ENCODE peak calls at places on chromosomes 3 and 15, in six cellular contexts. U, N, L, K, W and G are unnamed samples.

GRCh38 chr3:57557088-57557537 is 1.0 kb downstream of the PDE12 start:
- DNase-seq in N (peak; percentile 9), W (no peak), U (peak; percentile 56), L (peak; percentile 49), K (peak; percentile 68), G (peak; percentile 47)

GRCh38 chr3:5282703-5283102 is 95.2 kb downstream of the EDEM1 start:
- DNase-seq in W (no peak), K (no peak), L (no peak), N (no peak), U (no peak), G (no peak)

GRCh38 chr3:119294402-119294888 is 262 bp downstream of the ARHGAP31 start:
- DNase-seq in L (no peak), W (no peak), N (no peak), K (peak; percentile 72), U (no peak), G (no peak)

GRCh38 chr3:17194116-17194515 is 309.4 kb downstream of the PLCL2 start:
- DNase-seq in U (no peak), W (no peak), K (no peak), L (no peak), N (no peak), G (no peak)

GRCh38 chr3:141401584-141402475 is 33.5 kb downstream of the ZBTB38 start:
- DNase-seq in K (peak; percentile 52), N (no peak), L (peak; percentile 52), W (no peak), U (no peak), G (peak; percentile 55)

GRCh38 chr3:41026394-41027177 is 172.7 kb upstream of the CTNNB1 start:
- DNase-seq in W (no peak), N (no peak), U (peak; percentile 65), L (no peak), K (peak; percentile 98), G (peak; percentile 68)

GRCh38 chr15:56978898-56979662 is 60.6 kb downstream of the TCF12 start:
- DNase-seq in N (no peak), U (peak; percentile 71), W (no peak), L (no peak), K (no peak), G (no peak)

GRCh38 chr15:50262533-50262932 is 3.0 kb downstream of the HDC start:
- DNase-seq in U (no peak), N (no peak), K (no peak), L (no peak), W (no peak), G (no peak)

GRCh38 chr3:185216587-185216918 is 37.3 kb downstream of the EHHADH start:
- DNase-seq in N (no peak), U (no peak), K (peak; percentile 2), L (no peak), W (no peak), G (peak; percentile 28)

GRCh38 chr3:185335799-185336198 is 27.1 kb upstream of the MAP3K13 start:
- DNase-seq in W (no peak), N (no peak), K (peak; percentile 41), L (no peak), U (peak; percentile 72), G (peak; percentile 75)

GRCh38 chr15:71013446-71013845 is 101.8 kb upstream of the THSD4 start:
- DNase-seq in W (no peak), U (peak; percentile 38), K (no peak), N (no peak), L (no peak), G (no peak)

GRCh38 chr3:126358816-126359181 is 1.6 kb upstream of the KLF15 start:
- DNase-seq in L (no peak), W (no peak), N (no peak), U (no peak), K (no peak), G (peak; percentile 57)

GRCh38 chr3:109731639-109732473 is 394.5 kb upstream of the DPPA4 start:
- DNase-seq in L (no peak), N (peak; percentile 35), U (peak; percentile 72), K (peak; percentile 60), W (no peak), G (peak; percentile 58)

GRCh38 chr3:136193273-136194043 is 2.7 kb downstream of the MSL2 start:
- DNase-seq in N (no peak), L (no peak), K (peak; percentile 28), U (no peak), W (no peak), G (peak; percentile 50)

GRCh38 chr3:41893977-41894376 is 67.9 kb downstream of the ULK4 start:
- DNase-seq in K (peak; percentile 57), U (peak; percentile 62), N (no peak), L (no peak), W (no peak), G (peak; percentile 49)

GRCh38 chr15:51310064-51310463 is 28.3 kb downstream of the CYP19A1 start:
- DNase-seq in N (no peak), U (peak; percentile 20), W (no peak), K (no peak), L (no peak), G (no peak)

GRCh38 chr3:98962189-98962930 is 60.9 kb upstream of the DCBLD2 start:
- DNase-seq in L (no peak), K (peak; percentile 84), W (no peak), N (no peak), U (peak; percentile 96), G (no peak)

GRCh38 chr15:92668086-92668485 is 12.5 kb upstream of the FAM174B start:
- DNase-seq in N (no peak), W (no peak), L (no peak), K (no peak), U (no peak), G (no peak)

GRCh38 chr3:137778941-137779340 is 14.8 kb downstream of the SOX14 start:
- DNase-seq in U (no peak), K (no peak), L (no peak), N (no peak), W (no peak), G (peak; percentile 55)

GRCh38 chr3:124700880-124701684 is 29.2 kb upstream of the UMPS start:
- DNase-seq in N (no peak), U (peak; percentile 37), W (no peak), L (peak; percentile 44), K (peak; percentile 13), G (no peak)

GRCh38 chr15:78565951-78566774 is 843 bp downstream of the CHRNA5 start:
- DNase-seq in K (peak; percentile 48), N (peak; percentile 47), L (peak; percentile 40), W (no peak), U (peak; percentile 3), G (peak; percentile 65)

GRCh38 chr15:89495638-89496145 is 691 bp downstream of the RHCG start:
- DNase-seq in N (no peak), W (no peak), L (no peak), U (no peak), K (no peak), G (no peak)

GRCh38 chr3:125039041-125039896 is 16.5 kb downstream of the HEG1 start:
- DNase-seq in K (peak; percentile 0), U (no peak), W (no peak), N (peak; percentile 79), L (no peak), G (peak; percentile 84)

GRCh38 chr15:82138306-82138705 is 92.5 kb upstream of the MEX3B start:
- DNase-seq in K (no peak), W (no peak), L (no peak), U (peak; percentile 47), N (no peak), G (no peak)

GRCh38 chr3:138673641-138674040 is 65.1 kb downstream of the FAIM start:
- DNase-seq in K (peak; percentile 96), W (no peak), N (no peak), U (peak; percentile 44), L (no peak), G (peak; percentile 81)

GRCh38 chr3:16739416-16740091 is 134.3 kb upstream of the DAZL start:
- DNase-seq in N (no peak), U (peak; percentile 50), W (no peak), K (no peak), L (no peak), G (no peak)

GRCh38 chr3:177899275-177900067 is 636.8 kb upstream of the KCNMB2 start:
- DNase-seq in U (no peak), N (no peak), L (peak; percentile 64), W (no peak), K (no peak), G (no peak)

GRCh38 chr3:177906573-177907229 is 629.5 kb upstream of the KCNMB2 start:
- DNase-seq in K (no peak), W (no peak), L (no peak), U (no peak), N (no peak), G (no peak)

GRCh38 chr3:177905895-177906511 is 630.2 kb upstream of the KCNMB2 start:
- DNase-seq in L (no peak), K (peak; percentile 64), U (peak; percentile 83), W (no peak), N (no peak), G (peak; percentile 77)

GRCh38 chr3:177904661-177905060 is 631.6 kb upstream of the KCNMB2 start:
- DNase-seq in U (peak; percentile 59), K (peak; percentile 13), W (no peak), N (no peak), L (no peak), G (peak; percentile 6)

GRCh38 chr3:177905173-177905894 is 630.9 kb upstream of the KCNMB2 start:
- DNase-seq in L (no peak), W (no peak), U (peak; percentile 90), K (peak; percentile 69), N (no peak), G (peak; percentile 23)
- H2BK15ac ChIP-seq in L (no peak overlapping the region), W (no peak overlapping the region), U (peak overlapping the region; percentile 60), K (no peak overlapping the region), N (no peak overlapping the region), G (no peak overlapping the region)

GRCh38 chr3:83454353-83454752 is 1504.4 kb upstream of the CADM2 start:
- DNase-seq in W (no peak), L (no peak), U (no peak), K (no peak), N (no peak), G (no peak)
- H3K4me1 ChIP-seq in W (no peaks in the 10 kb centered on the region), L (no peaks in the 10 kb centered on the region), U (no peaks in the 10 kb centered on the region), K (no peaks in the 10 kb centered on the region), N (no peaks in the 10 kb centered on the region), G (no peaks in the 10 kb centered on the region)

GRCh38 chr15:63503739-63504246 is 600 bp upstream of the USP3 start:
- DNase-seq in U (peak; percentile 93), L (peak; percentile 63), K (peak; percentile 92), N (no peak), W (no peak), G (peak; percentile 93)
- H3K9ac ChIP-seq in U (peak overlapping the region; percentile 74), L (no peak overlapping the region), K (peak overlapping the region; percentile 96), N (peak overlapping the region; percentile 0), W (no peak overlapping the region), G (peak overlapping the region; percentile 38)

GRCh38 chr15:84714816-84715215 is 1.1 kb downstream of the SEC11A start:
- DNase-seq in W (no peak), K (no peak), U (no peak), L (no peak), N (no peak), G (no peak)

GRCh38 chr15:84715442-84716035 is 400 bp downstream of the SEC11A start:
- DNase-seq in L (no peak), N (no peak), K (peak; percentile 60), U (peak; percentile 28), W (no peak), G (peak; percentile 60)

GRCh38 chr15:84716036-84716732 is at the start of gene SEC11A:
- DNase-seq in U (peak; percentile 92), W (peak; percentile 78), K (peak; percentile 97), N (peak; percentile 89), L (peak; percentile 97), G (peak; percentile 97)

DNA sequence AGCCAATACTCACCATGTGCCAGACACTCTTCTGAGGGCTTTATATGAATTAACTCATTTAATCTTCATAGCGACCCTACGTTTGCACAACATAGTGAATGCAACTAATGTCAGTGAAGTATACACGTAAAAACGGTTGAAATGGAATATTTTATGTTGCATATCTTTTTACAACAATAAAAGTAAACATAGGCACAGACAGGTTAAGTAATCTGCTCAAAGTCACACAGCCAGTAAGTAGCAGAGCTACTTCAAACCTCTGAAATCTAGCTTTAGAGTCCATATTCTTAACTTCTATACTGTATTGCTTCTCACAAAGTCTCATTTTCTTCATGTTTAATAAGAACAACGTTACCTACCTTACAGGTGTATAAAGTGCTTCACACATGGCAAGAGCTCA is 1.6 kb downstream of the SEC11A start:
- DNase-seq in N (no peak), K (no peak), W (no peak), U (no peak), L (no peak), G (no peak)
- H2BK15ac ChIP-seq in N (no peak overlapping the region), K (no peak overlapping the region), W (no peak overlapping the region), U (no peak overlapping the region), L (no peak overlapping the region), G (no peak overlapping the region)